ENCODE peak calls at places on chromosome 7, in eight cellular contexts. One of them, this sample, is unnamed. For H3K4me1, the result is how much of the 10 kb centered on the place peaks cover.

GRCh38 chr7:2729043-2729892 is 41.3 kb downstream of the AMZ1 start:
- DNase-seq in body of pancreas: peak
- DNase-seq in pancreas: peak
- DNase-seq in mammary epithelial cell: no peak
- DNase-seq in fibroblast of lung: peak
- DNase-seq in hepatocyte: no peak
- DNase-seq in keratinocyte: no peak
- DNase-seq in SJSA1: peak
- DNase-seq in this sample: peak

GRCh38 chr7:1531979-1532455 is 1.5 kb downstream of the MAFK start:
- DNase-seq in body of pancreas: peak
- DNase-seq in pancreas: no peak
- DNase-seq in mammary epithelial cell: no peak
- DNase-seq in fibroblast of lung: no peak
- DNase-seq in hepatocyte: peak
- DNase-seq in keratinocyte: no peak
- DNase-seq in SJSA1: no peak
- DNase-seq in this sample: no peak

GRCh38 chr7:1446611-1447032 is 12.6 kb downstream of the MICALL2 start:
- DNase-seq in body of pancreas: no peak
- DNase-seq in pancreas: no peak
- DNase-seq in mammary epithelial cell: no peak
- DNase-seq in fibroblast of lung: no peak
- DNase-seq in hepatocyte: no peak
- DNase-seq in keratinocyte: no peak
- DNase-seq in SJSA1: no peak
- DNase-seq in this sample: no peak

GRCh38 chr7:25731881-25732240 is 420.1 kb upstream of the NFE2L3 start:
- DNase-seq in body of pancreas: no peak
- DNase-seq in pancreas: no peak
- DNase-seq in mammary epithelial cell: no peak
- DNase-seq in fibroblast of lung: no peak
- DNase-seq in hepatocyte: no peak
- DNase-seq in keratinocyte: no peak
- DNase-seq in SJSA1: no peak
- DNase-seq in this sample: no peak

GRCh38 chr7:43391518-43391917 is 191.4 kb upstream of the STK17A start:
- DNase-seq in body of pancreas: no peak
- DNase-seq in pancreas: no peak
- DNase-seq in mammary epithelial cell: no peak
- DNase-seq in fibroblast of lung: no peak
- DNase-seq in hepatocyte: no peak
- DNase-seq in keratinocyte: no peak
- DNase-seq in SJSA1: no peak
- DNase-seq in this sample: no peak

GRCh38 chr7:24889611-24890010 is 90.4 kb downstream of the OSBPL3 start:
- DNase-seq in body of pancreas: no peak
- DNase-seq in pancreas: no peak
- DNase-seq in mammary epithelial cell: no peak
- DNase-seq in fibroblast of lung: no peak
- DNase-seq in hepatocyte: no peak
- DNase-seq in keratinocyte: no peak
- DNase-seq in SJSA1: no peak
- DNase-seq in this sample: no peak

GRCh38 chr7:140275069-140275961 is 98.5 kb upstream of the KDM7A start:
- DNase-seq in body of pancreas: no peak
- DNase-seq in pancreas: no peak
- DNase-seq in mammary epithelial cell: no peak
- DNase-seq in fibroblast of lung: peak
- DNase-seq in hepatocyte: peak
- DNase-seq in keratinocyte: no peak
- DNase-seq in SJSA1: no peak
- DNase-seq in this sample: no peak

GRCh38 chr7:112782498-112782897 is 7.7 kb downstream of the TMEM168 start:
- DNase-seq in body of pancreas: no peak
- DNase-seq in pancreas: no peak
- DNase-seq in mammary epithelial cell: peak
- DNase-seq in fibroblast of lung: no peak
- DNase-seq in hepatocyte: no peak
- DNase-seq in keratinocyte: no peak
- DNase-seq in SJSA1: no peak
- DNase-seq in this sample: no peak

GRCh38 chr7:126450269-126450671 is 802.5 kb downstream of the GRM8 start:
- DNase-seq in body of pancreas: no peak
- DNase-seq in pancreas: no peak
- DNase-seq in mammary epithelial cell: no peak
- DNase-seq in fibroblast of lung: no peak
- DNase-seq in hepatocyte: no peak
- DNase-seq in keratinocyte: no peak
- DNase-seq in SJSA1: no peak
- DNase-seq in this sample: no peak

GRCh38 chr7:120273476-120273975 is 551 bp downstream of the KCND2 start:
- DNase-seq in body of pancreas: peak
- DNase-seq in pancreas: peak
- DNase-seq in mammary epithelial cell: peak
- DNase-seq in fibroblast of lung: peak
- DNase-seq in hepatocyte: peak
- DNase-seq in keratinocyte: no peak
- DNase-seq in SJSA1: no peak
- DNase-seq in this sample: peak

GRCh38 chr7:7672545-7673239 is 32.1 kb downstream of the UMAD1 start:
- DNase-seq in body of pancreas: no peak
- DNase-seq in pancreas: no peak
- DNase-seq in mammary epithelial cell: no peak
- DNase-seq in fibroblast of lung: no peak
- DNase-seq in hepatocyte: no peak
- DNase-seq in keratinocyte: no peak
- DNase-seq in SJSA1: no peak
- DNase-seq in this sample: no peak

GRCh38 chr7:123209786-123210185 is 10.0 kb upstream of the SLC13A1 start:
- DNase-seq in body of pancreas: peak
- DNase-seq in pancreas: peak
- DNase-seq in mammary epithelial cell: no peak
- DNase-seq in fibroblast of lung: peak
- DNase-seq in hepatocyte: peak
- DNase-seq in keratinocyte: no peak
- DNase-seq in SJSA1: no peak
- DNase-seq in this sample: peak

GRCh38 chr7:44964831-44965440 is 13.9 kb downstream of the MYO1G start:
- DNase-seq in body of pancreas: no peak
- DNase-seq in pancreas: no peak
- DNase-seq in mammary epithelial cell: no peak
- DNase-seq in fibroblast of lung: no peak
- DNase-seq in hepatocyte: peak
- DNase-seq in keratinocyte: no peak
- DNase-seq in SJSA1: no peak
- DNase-seq in this sample: no peak

GRCh38 chr7:152672626-152673025 is 3.3 kb downstream of the XRCC2 start:
- DNase-seq in body of pancreas: no peak
- DNase-seq in pancreas: no peak
- DNase-seq in mammary epithelial cell: no peak
- DNase-seq in fibroblast of lung: no peak
- DNase-seq in hepatocyte: no peak
- DNase-seq in keratinocyte: no peak
- DNase-seq in SJSA1: no peak
- DNase-seq in this sample: no peak

GRCh38 chr7:147089608-147090007 is 973.0 kb downstream of the CNTNAP2 start:
- DNase-seq in body of pancreas: no peak
- DNase-seq in pancreas: no peak
- DNase-seq in mammary epithelial cell: no peak
- DNase-seq in fibroblast of lung: no peak
- DNase-seq in hepatocyte: no peak
- DNase-seq in keratinocyte: no peak
- DNase-seq in SJSA1: no peak
- DNase-seq in this sample: no peak

GRCh38 chr7:152054377-152055230 is 29.1 kb downstream of the GALNT11 start:
- DNase-seq in body of pancreas: peak
- DNase-seq in pancreas: no peak
- DNase-seq in mammary epithelial cell: peak
- DNase-seq in fibroblast of lung: peak
- DNase-seq in hepatocyte: peak
- DNase-seq in keratinocyte: no peak
- DNase-seq in SJSA1: no peak
- DNase-seq in this sample: no peak

GRCh38 chr7:232571-233455 is 40.4 kb downstream of the FAM20C start:
- DNase-seq in body of pancreas: no peak
- DNase-seq in pancreas: no peak
- DNase-seq in mammary epithelial cell: no peak
- DNase-seq in fibroblast of lung: peak
- DNase-seq in hepatocyte: no peak
- DNase-seq in keratinocyte: no peak
- DNase-seq in SJSA1: no peak
- DNase-seq in this sample: no peak

GRCh38 chr7:27110977-27111752 is 8.7 kb upstream of the HOXA2 start:
- DNase-seq in body of pancreas: no peak
- DNase-seq in pancreas: no peak
- DNase-seq in mammary epithelial cell: peak
- DNase-seq in fibroblast of lung: peak
- DNase-seq in hepatocyte: no peak
- DNase-seq in keratinocyte: no peak
- DNase-seq in SJSA1: peak
- DNase-seq in this sample: peak

GRCh38 chr7:18420758-18421157 is 74.8 kb upstream of the HDAC9 start:
- DNase-seq in body of pancreas: no peak
- DNase-seq in pancreas: no peak
- DNase-seq in mammary epithelial cell: peak
- DNase-seq in fibroblast of lung: peak
- DNase-seq in hepatocyte: no peak
- DNase-seq in keratinocyte: peak
- DNase-seq in SJSA1: no peak
- DNase-seq in this sample: no peak

GRCh38 chr7:95246935-95247370 is 77.4 kb downstream of the PON1 start:
- DNase-seq in body of pancreas: peak
- DNase-seq in pancreas: peak
- DNase-seq in mammary epithelial cell: peak
- DNase-seq in fibroblast of lung: peak
- DNase-seq in hepatocyte: peak
- DNase-seq in keratinocyte: peak
- DNase-seq in SJSA1: no peak
- DNase-seq in this sample: peak

GRCh38 chr7:93435791-93436190 is 138.7 kb downstream of the CALCR start:
- DNase-seq in body of pancreas: no peak
- DNase-seq in pancreas: no peak
- DNase-seq in mammary epithelial cell: no peak
- DNase-seq in fibroblast of lung: no peak
- DNase-seq in hepatocyte: no peak
- DNase-seq in keratinocyte: no peak
- DNase-seq in SJSA1: no peak
- DNase-seq in this sample: no peak

GRCh38 chr7:73918926-73919693 is 58.2 kb downstream of the TMEM270 start:
- DNase-seq in body of pancreas: no peak
- DNase-seq in pancreas: no peak
- DNase-seq in mammary epithelial cell: no peak
- DNase-seq in fibroblast of lung: no peak
- DNase-seq in hepatocyte: no peak
- DNase-seq in keratinocyte: no peak
- DNase-seq in SJSA1: no peak
- DNase-seq in this sample: no peak

GRCh38 chr7:23020742-23021401 is 6.9 kb upstream of the HYCC1 start:
- DNase-seq in body of pancreas: no peak
- DNase-seq in pancreas: no peak
- DNase-seq in mammary epithelial cell: peak
- DNase-seq in fibroblast of lung: peak
- DNase-seq in hepatocyte: no peak
- DNase-seq in keratinocyte: peak
- DNase-seq in SJSA1: no peak
- DNase-seq in this sample: no peak

GRCh38 chr7:131197920-131198610 is 129.6 kb upstream of the MKLN1 start:
- DNase-seq in body of pancreas: no peak
- DNase-seq in pancreas: no peak
- DNase-seq in mammary epithelial cell: peak
- DNase-seq in fibroblast of lung: peak
- DNase-seq in hepatocyte: no peak
- DNase-seq in keratinocyte: no peak
- DNase-seq in SJSA1: no peak
- DNase-seq in this sample: no peak

GRCh38 chr7:143217806-143218205 is 4.0 kb upstream of the TAS2R40 start:
- DNase-seq in body of pancreas: no peak
- DNase-seq in pancreas: no peak
- DNase-seq in mammary epithelial cell: no peak
- DNase-seq in fibroblast of lung: no peak
- DNase-seq in hepatocyte: no peak
- DNase-seq in keratinocyte: no peak
- DNase-seq in SJSA1: no peak
- DNase-seq in this sample: no peak

GRCh38 chr7:106501605-106502580 is 159.1 kb downstream of the CCDC71L start:
- DNase-seq in body of pancreas: no peak
- DNase-seq in pancreas: no peak
- DNase-seq in mammary epithelial cell: no peak
- DNase-seq in fibroblast of lung: no peak
- DNase-seq in hepatocyte: no peak
- DNase-seq in keratinocyte: no peak
- DNase-seq in SJSA1: no peak
- DNase-seq in this sample: no peak

GRCh38 chr7:4809091-4809591 is 33.7 kb downstream of the AP5Z1 start:
- DNase-seq in body of pancreas: no peak
- DNase-seq in pancreas: no peak
- DNase-seq in mammary epithelial cell: no peak
- DNase-seq in fibroblast of lung: no peak
- DNase-seq in hepatocyte: no peak
- DNase-seq in keratinocyte: no peak
- DNase-seq in SJSA1: no peak
- DNase-seq in this sample: no peak

GRCh38 chr7:104938741-104939390 is 75.1 kb upstream of the KMT2E start:
- DNase-seq in body of pancreas: no peak
- DNase-seq in pancreas: no peak
- DNase-seq in mammary epithelial cell: no peak
- DNase-seq in fibroblast of lung: no peak
- DNase-seq in hepatocyte: no peak
- DNase-seq in keratinocyte: no peak
- DNase-seq in SJSA1: no peak
- DNase-seq in this sample: no peak
- H3K4me1 ChIP-seq in body of pancreas: under half
- H3K4me1 ChIP-seq in pancreas: under half
- H3K4me1 ChIP-seq in mammary epithelial cell: under half
- H3K4me1 ChIP-seq in fibroblast of lung: under half
- H3K4me1 ChIP-seq in hepatocyte: under half
- H3K4me1 ChIP-seq in keratinocyte: under half
- H3K4me1 ChIP-seq in SJSA1: under half
- H3K4me1 ChIP-seq in this sample: under half

GRCh38 chr7:12870219-12870618 is 182.8 kb downstream of the ARL4A start:
- DNase-seq in body of pancreas: no peak
- DNase-seq in pancreas: no peak
- DNase-seq in mammary epithelial cell: no peak
- DNase-seq in fibroblast of lung: no peak
- DNase-seq in hepatocyte: no peak
- DNase-seq in keratinocyte: no peak
- DNase-seq in SJSA1: no peak
- DNase-seq in this sample: no peak
- H3K4me3 ChIP-seq in body of pancreas: no peak
- H3K4me3 ChIP-seq in pancreas: no peak
- H3K4me3 ChIP-seq in mammary epithelial cell: no peak
- H3K4me3 ChIP-seq in fibroblast of lung: no peak
- H3K4me3 ChIP-seq in hepatocyte: no peak
- H3K4me3 ChIP-seq in keratinocyte: no peak
- H3K4me3 ChIP-seq in SJSA1: no peak
- H3K4me3 ChIP-seq in this sample: no peak

GRCh38 chr7:148723166-148723559 is 24.5 kb downstream of the CUL1 start:
- DNase-seq in body of pancreas: no peak
- DNase-seq in pancreas: no peak
- DNase-seq in mammary epithelial cell: no peak
- DNase-seq in fibroblast of lung: no peak
- DNase-seq in hepatocyte: no peak
- DNase-seq in keratinocyte: no peak
- DNase-seq in SJSA1: no peak
- DNase-seq in this sample: no peak
- H3K4me1 ChIP-seq in body of pancreas: under half
- H3K4me1 ChIP-seq in pancreas: under half
- H3K4me1 ChIP-seq in mammary epithelial cell: under half
- H3K4me1 ChIP-seq in fibroblast of lung: under half
- H3K4me1 ChIP-seq in hepatocyte: under half
- H3K4me1 ChIP-seq in keratinocyte: under half
- H3K4me1 ChIP-seq in SJSA1: under half
- H3K4me1 ChIP-seq in this sample: under half

GRCh38 chr7:69656077-69656476 is 57.8 kb downstream of the AUTS2 start:
- DNase-seq in body of pancreas: no peak
- DNase-seq in pancreas: no peak
- DNase-seq in mammary epithelial cell: no peak
- DNase-seq in fibroblast of lung: no peak
- DNase-seq in hepatocyte: no peak
- DNase-seq in keratinocyte: no peak
- DNase-seq in SJSA1: no peak
- DNase-seq in this sample: no peak
- H3K4me3 ChIP-seq in body of pancreas: no peak
- H3K4me3 ChIP-seq in pancreas: no peak
- H3K4me3 ChIP-seq in mammary epithelial cell: no peak
- H3K4me3 ChIP-seq in fibroblast of lung: no peak
- H3K4me3 ChIP-seq in hepatocyte: no peak
- H3K4me3 ChIP-seq in keratinocyte: no peak
- H3K4me3 ChIP-seq in SJSA1: no peak
- H3K4me3 ChIP-seq in this sample: no peak

This sample was measured in Caco-2.